ENCODE peak calls at places on chromosomes 13 and 19, in five cellular contexts. One of them, this sample, is unnamed.

GRCh38 chr13:46577656-46578589 is 25.0 kb downstream of the LRCH1 start:
- ATAC-seq in lung: no peak
- ATAC-seq in pancreas: no peak
- ATAC-seq in body of pancreas: no peak
- ATAC-seq in PC-3: no peak
- ATAC-seq in this sample: peak; percentile 18

GRCh38 chr13:46176756-46177155 is 5.2 kb downstream of the LCP1 start:
- ATAC-seq in PC-3: no peak
- ATAC-seq in body of pancreas: no peak
- ATAC-seq in pancreas: peak; percentile 32
- ATAC-seq in lung: no peak
- ATAC-seq in this sample: no peak

GRCh38 chr13:31179754-31180153 is 18.1 kb upstream of the HSPH1 start:
- ATAC-seq in PC-3: no peak
- ATAC-seq in lung: no peak
- ATAC-seq in body of pancreas: no peak
- ATAC-seq in pancreas: no peak
- ATAC-seq in this sample: no peak

GRCh38 chr19:47813304-47813994 is 8.3 kb upstream of the CRX start:
- ATAC-seq in lung: no peak
- ATAC-seq in PC-3: peak; percentile 70
- ATAC-seq in body of pancreas: peak; percentile 68
- ATAC-seq in pancreas: peak; percentile 76
- ATAC-seq in this sample: peak; percentile 58

GRCh38 chr13:46586766-46587509 is 34.0 kb downstream of the LRCH1 start:
- ATAC-seq in PC-3: no peak
- ATAC-seq in pancreas: peak; percentile 50
- ATAC-seq in lung: no peak
- ATAC-seq in body of pancreas: no peak
- ATAC-seq in this sample: no peak

GRCh38 chr19:28943651-28944050 is 269.3 kb downstream of the UQCRFS1 start:
- ATAC-seq in PC-3: no peak
- ATAC-seq in body of pancreas: no peak
- ATAC-seq in lung: no peak
- ATAC-seq in pancreas: no peak
- ATAC-seq in this sample: no peak

GRCh38 chr13:95100525-95101121 is 200.6 kb downstream of the ABCC4 start:
- ATAC-seq in pancreas: peak; percentile 55
- ATAC-seq in lung: no peak
- ATAC-seq in body of pancreas: no peak
- ATAC-seq in PC-3: peak; percentile 71
- ATAC-seq in this sample: no peak

GRCh38 chr13:73934215-73934623 is 200.0 kb downstream of the KLF12 start:
- ATAC-seq in lung: no peak
- ATAC-seq in pancreas: no peak
- ATAC-seq in PC-3: peak; percentile 77
- ATAC-seq in body of pancreas: no peak
- ATAC-seq in this sample: no peak

GRCh38 chr13:75705395-75705794 is 69.3 kb downstream of the LMO7 start:
- ATAC-seq in body of pancreas: peak; percentile 66
- ATAC-seq in PC-3: peak; percentile 86
- ATAC-seq in pancreas: peak; percentile 85
- ATAC-seq in lung: peak; percentile 55
- ATAC-seq in this sample: no peak

GRCh38 chr13:95221991-95222732 is 79.1 kb downstream of the ABCC4 start:
- ATAC-seq in PC-3: peak; percentile 66
- ATAC-seq in lung: no peak
- ATAC-seq in pancreas: no peak
- ATAC-seq in body of pancreas: no peak
- ATAC-seq in this sample: no peak

GRCh38 chr19:56294557-56294956 is 20.1 kb downstream of the ZSCAN5A start:
- ATAC-seq in PC-3: peak; percentile 77
- ATAC-seq in lung: no peak
- ATAC-seq in pancreas: no peak
- ATAC-seq in body of pancreas: no peak
- ATAC-seq in this sample: no peak

GRCh38 chr19:1817553-1818179 is 5.6 kb upstream of the ATP8B3 start:
- ATAC-seq in PC-3: no peak
- ATAC-seq in pancreas: no peak
- ATAC-seq in lung: no peak
- ATAC-seq in body of pancreas: no peak
- ATAC-seq in this sample: no peak

GRCh38 chr19:4844348-4845179 is 13.1 kb upstream of the TICAM1 start:
- ATAC-seq in pancreas: peak; percentile 65
- ATAC-seq in lung: no peak
- ATAC-seq in body of pancreas: no peak
- ATAC-seq in PC-3: no peak
- ATAC-seq in this sample: peak; percentile 78

GRCh38 chr19:18415177-18415867 is 3.9 kb upstream of the SSBP4 start:
- ATAC-seq in body of pancreas: no peak
- ATAC-seq in pancreas: no peak
- ATAC-seq in PC-3: no peak
- ATAC-seq in lung: no peak
- ATAC-seq in this sample: peak; percentile 10

GRCh38 chr13:26872444-26873173 is 112.0 kb upstream of the GPR12 start:
- ATAC-seq in pancreas: peak; percentile 43
- ATAC-seq in PC-3: no peak
- ATAC-seq in lung: no peak
- ATAC-seq in body of pancreas: no peak
- ATAC-seq in this sample: no peak

GRCh38 chr13:57877596-57877995 is 246.1 kb downstream of the PCDH17 start:
- ATAC-seq in PC-3: no peak
- ATAC-seq in pancreas: no peak
- ATAC-seq in body of pancreas: no peak
- ATAC-seq in lung: no peak
- ATAC-seq in this sample: no peak

GRCh38 chr13:95128045-95128643 is 173.1 kb downstream of the ABCC4 start:
- ATAC-seq in lung: no peak
- ATAC-seq in body of pancreas: peak; percentile 76
- ATAC-seq in pancreas: peak; percentile 94
- ATAC-seq in PC-3: peak; percentile 88
- ATAC-seq in this sample: no peak

GRCh38 chr19:45645068-45645630 is 6.0 kb upstream of the EML2 start:
- ATAC-seq in PC-3: no peak
- ATAC-seq in body of pancreas: no peak
- ATAC-seq in lung: no peak
- ATAC-seq in pancreas: no peak
- ATAC-seq in this sample: no peak

GRCh38 chr13:99724633-99725517 is 223.6 kb downstream of the TM9SF2 start:
- ATAC-seq in pancreas: no peak
- ATAC-seq in body of pancreas: no peak
- ATAC-seq in lung: no peak
- ATAC-seq in PC-3: no peak
- ATAC-seq in this sample: no peak

GRCh38 chr19:19637523-19638251 is 5.8 kb downstream of the GMIP start:
- ATAC-seq in pancreas: no peak
- ATAC-seq in lung: no peak
- ATAC-seq in PC-3: no peak
- ATAC-seq in body of pancreas: no peak
- ATAC-seq in this sample: no peak

GRCh38 chr19:23366437-23366836 is 28.8 kb downstream of the ZNF91 start:
- ATAC-seq in lung: no peak
- ATAC-seq in body of pancreas: no peak
- ATAC-seq in PC-3: no peak
- ATAC-seq in pancreas: no peak
- ATAC-seq in this sample: no peak

GRCh38 chr13:103726808-103727207 is 660.6 kb upstream of the SLC10A2 start:
- ATAC-seq in PC-3: no peak
- ATAC-seq in lung: no peak
- ATAC-seq in pancreas: no peak
- ATAC-seq in body of pancreas: no peak
- ATAC-seq in this sample: no peak

GRCh38 chr13:87274209-87274819 is 396.9 kb upstream of the SLITRK5 start:
- ATAC-seq in lung: no peak
- ATAC-seq in body of pancreas: no peak
- ATAC-seq in PC-3: peak; percentile 74
- ATAC-seq in pancreas: peak; percentile 45
- ATAC-seq in this sample: no peak

GRCh38 chr13:27161423-27161822 is 10.2 kb downstream of the USP12 start:
- ATAC-seq in lung: no peak
- ATAC-seq in pancreas: peak; percentile 41
- ATAC-seq in body of pancreas: no peak
- ATAC-seq in PC-3: no peak
- ATAC-seq in this sample: peak; percentile 6

GRCh38 chr13:31518666-31519065 is 220.7 kb upstream of the RXFP2 start:
- ATAC-seq in PC-3: no peak
- ATAC-seq in body of pancreas: no peak
- ATAC-seq in pancreas: no peak
- ATAC-seq in lung: no peak
- ATAC-seq in this sample: no peak

GRCh38 chr13:111846396-111847174 is 220.4 kb upstream of the SOX1 start:
- ATAC-seq in lung: no peak
- ATAC-seq in pancreas: no peak
- ATAC-seq in body of pancreas: no peak
- ATAC-seq in PC-3: no peak
- ATAC-seq in this sample: no peak

GRCh38 chr13:33634526-33635111 is 183.3 kb upstream of the RFC3 start:
- ATAC-seq in body of pancreas: no peak
- ATAC-seq in lung: no peak
- ATAC-seq in PC-3: no peak
- ATAC-seq in pancreas: peak; percentile 23
- ATAC-seq in this sample: no peak

GRCh38 chr19:1183543-1184172 is 9.6 kb upstream of the SBNO2 start:
- ATAC-seq in pancreas: peak; percentile 58
- ATAC-seq in lung: peak; percentile 10
- ATAC-seq in PC-3: peak; percentile 81
- ATAC-seq in body of pancreas: peak; percentile 55
- ATAC-seq in this sample: no peak

GRCh38 chr19:53878786-53879144 is 3.2 kb upstream of the PRKCG start:
- ATAC-seq in PC-3: no peak
- ATAC-seq in lung: no peak
- ATAC-seq in pancreas: no peak
- ATAC-seq in body of pancreas: no peak
- ATAC-seq in this sample: no peak
- H3K27ac ChIP-seq in PC-3: no peak overlapping the region
- H3K27ac ChIP-seq in lung: no peak overlapping the region
- H3K27ac ChIP-seq in pancreas: no peak overlapping the region
- H3K27ac ChIP-seq in body of pancreas: no peak overlapping the region
- H3K27ac ChIP-seq in this sample: no peak overlapping the region

DNA sequence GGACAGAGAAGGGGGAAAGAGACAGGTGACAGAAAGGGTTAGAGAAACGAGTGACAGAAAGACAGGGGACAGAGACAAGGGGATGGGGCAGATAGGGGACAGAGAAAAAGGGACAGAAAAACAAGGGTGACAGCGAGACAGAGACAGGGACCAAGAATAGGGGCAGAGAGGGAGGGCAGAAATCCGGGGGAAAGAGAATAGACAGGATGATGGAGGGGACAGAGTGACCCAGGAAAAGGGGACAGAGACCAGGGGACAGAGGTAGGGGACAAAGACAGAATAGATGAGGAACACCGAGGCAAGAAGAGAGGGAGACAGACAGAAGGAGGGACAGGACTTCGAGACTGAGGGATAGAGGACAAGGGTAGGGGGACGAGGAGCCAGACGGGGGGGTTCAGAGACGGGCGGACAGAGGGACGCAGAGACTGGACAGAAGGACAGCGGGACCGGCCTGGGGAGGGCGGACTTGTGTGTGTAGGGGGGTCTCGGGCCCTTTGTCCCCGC is 607 bp downstream of the CADM4 start:
- ATAC-seq in pancreas: no peak
- ATAC-seq in lung: no peak
- ATAC-seq in body of pancreas: no peak
- ATAC-seq in PC-3: no peak
- ATAC-seq in this sample: no peak
- TF ChIP-seq CTCF in pancreas: no peak
- TF ChIP-seq CTCF in lung: no peak
- TF ChIP-seq CTCF in body of pancreas: no peak
- TF ChIP-seq CTCF in PC-3: no peak
- TF ChIP-seq CTCF in this sample: no peak

GRCh38 chr19:3107658-3108057 is 13.5 kb downstream of the GNA11 start:
- ATAC-seq in lung: no peak
- ATAC-seq in body of pancreas: no peak
- ATAC-seq in PC-3: no peak
- ATAC-seq in pancreas: no peak
- ATAC-seq in this sample: no peak

GRCh38 chr19:3105641-3106508 is 11.7 kb downstream of the GNA11 start:
- ATAC-seq in PC-3: no peak
- ATAC-seq in lung: no peak
- ATAC-seq in body of pancreas: no peak
- ATAC-seq in pancreas: no peak
- ATAC-seq in this sample: no peak

GRCh38 chr19:3108775-3109174 is 14.6 kb downstream of the GNA11 start:
- ATAC-seq in pancreas: peak; percentile 62
- ATAC-seq in lung: peak; percentile 54
- ATAC-seq in PC-3: peak; percentile 71
- ATAC-seq in body of pancreas: peak; percentile 47
- ATAC-seq in this sample: no peak

GRCh38 chr19:3104708-3104983 is 10.5 kb downstream of the GNA11 start:
- ATAC-seq in PC-3: no peak
- ATAC-seq in pancreas: no peak
- ATAC-seq in body of pancreas: no peak
- ATAC-seq in lung: no peak
- ATAC-seq in this sample: no peak

GRCh38 chr19:3106509-3107141 is 12.5 kb downstream of the GNA11 start:
- ATAC-seq in lung: no peak
- ATAC-seq in PC-3: no peak
- ATAC-seq in body of pancreas: no peak
- ATAC-seq in pancreas: no peak
- ATAC-seq in this sample: no peak
- H3K27ac ChIP-seq in lung: no peak overlapping the region
- H3K27ac ChIP-seq in PC-3: no peak overlapping the region
- H3K27ac ChIP-seq in body of pancreas: no peak overlapping the region
- H3K27ac ChIP-seq in pancreas: no peak overlapping the region
- H3K27ac ChIP-seq in this sample: no peak overlapping the region

GRCh38 chr13:45120967-45121366 is 657 bp downstream of the GTF2F2 start:
- ATAC-seq in PC-3: peak; percentile 5
- ATAC-seq in lung: no peak
- ATAC-seq in pancreas: peak; percentile 2
- ATAC-seq in body of pancreas: no peak
- ATAC-seq in this sample: no peak

GRCh38 chr13:45119469-45119989 is 781 bp upstream of the GTF2F2 start:
- ATAC-seq in pancreas: peak; percentile 55
- ATAC-seq in PC-3: no peak
- ATAC-seq in body of pancreas: peak; percentile 13
- ATAC-seq in lung: peak; percentile 42
- ATAC-seq in this sample: no peak

GRCh38 chr13:45121421-45121820 is 1.1 kb downstream of the GTF2F2 start:
- ATAC-seq in lung: no peak
- ATAC-seq in body of pancreas: no peak
- ATAC-seq in pancreas: no peak
- ATAC-seq in PC-3: no peak
- ATAC-seq in this sample: no peak

GRCh38 chr13:45122941-45123340 is 2.6 kb downstream of the GTF2F2 start:
- ATAC-seq in pancreas: no peak
- ATAC-seq in body of pancreas: no peak
- ATAC-seq in PC-3: no peak
- ATAC-seq in lung: no peak
- ATAC-seq in this sample: no peak

GRCh38 chr13:45119990-45120864 is at the start of gene GTF2F2:
- ATAC-seq in pancreas: peak; percentile 99
- ATAC-seq in PC-3: peak; percentile 86
- ATAC-seq in lung: peak; percentile 82
- ATAC-seq in body of pancreas: peak; percentile 96
- ATAC-seq in this sample: peak; percentile 94
- TF ChIP-seq CTCF in pancreas: no peak
- TF ChIP-seq CTCF in PC-3: no peak
- TF ChIP-seq CTCF in lung: no peak
- TF ChIP-seq CTCF in body of pancreas: peak; percentile 12
- TF ChIP-seq CTCF in this sample: no peak